ENCODE peak calls at places on chromosomes 12 and 14, in ten cellular contexts. T, B, U, L, O, G, Z, R, X and M are unnamed samples. For H3K27me3, the result is how much of the 10 kb centered on the place peaks cover.

GRCh38 chr12:100215209-100215608 is 14.6 kb downstream of the ACTR6 start:
- DNase-seq in T (no peak), B (no peak), U (no peak), L (no peak), O (no peak), G (no peak), Z (no peak), R (no peak), X (no peak), M (no peak)

GRCh38 chr12:26691234-26691970 is 141.6 kb downstream of the ITPR2 start:
- DNase-seq in T (no peak), B (peak), U (no peak), L (peak), O (peak), G (no peak), Z (no peak), R (peak), X (peak), M (no peak)

GRCh38 chr12:87274594-87275245 is 754.5 kb downstream of the C12orf50 start:
- DNase-seq in T (no peak), B (no peak), U (no peak), L (peak), O (peak), G (no peak), Z (no peak), R (peak), X (peak), M (no peak)

GRCh38 chr14:21074398-21075272 is 4.5 kb downstream of the ARHGEF40 start:
- DNase-seq in T (no peak), B (no peak), U (no peak), L (no peak), O (no peak), G (no peak), Z (no peak), R (no peak), X (no peak), M (no peak)

GRCh38 chr12:90441431-90441830 is 513.5 kb downstream of the CCER1 start:
- DNase-seq in T (no peak), B (no peak), U (no peak), L (no peak), O (no peak), G (no peak), Z (no peak), R (no peak), X (no peak), M (no peak)

GRCh38 chr12:48184549-48184922 is 1.1 kb downstream of the CCDC184 start:
- DNase-seq in T (no peak), B (no peak), U (no peak), L (no peak), O (no peak), G (no peak), Z (no peak), R (no peak), X (no peak), M (no peak)

GRCh38 chr14:36820111-36820709 is 158.6 kb downstream of the PAX9 start:
- DNase-seq in T (no peak), B (no peak), U (no peak), L (no peak), O (no peak), G (no peak), Z (no peak), R (no peak), X (peak), M (no peak)

GRCh38 chr14:68076451-68076850 is 256.9 kb downstream of the RAD51B start:
- DNase-seq in T (no peak), B (no peak), U (no peak), L (no peak), O (no peak), G (no peak), Z (no peak), R (no peak), X (peak), M (no peak)

GRCh38 chr12:30415777-30416176 is 279.9 kb downstream of the IPO8 start:
- DNase-seq in T (no peak), B (no peak), U (no peak), L (no peak), O (no peak), G (no peak), Z (no peak), R (no peak), X (no peak), M (no peak)

GRCh38 chr12:11437966-11438365 is 42.6 kb upstream of the PRB2 start:
- DNase-seq in T (no peak), B (no peak), U (no peak), L (no peak), O (no peak), G (no peak), Z (no peak), R (no peak), X (no peak), M (no peak)

GRCh38 chr12:132478845-132479244 is 11.1 kb upstream of the FBRSL1 start:
- DNase-seq in T (no peak), B (no peak), U (no peak), L (no peak), O (no peak), G (no peak), Z (no peak), R (no peak), X (peak), M (no peak)

GRCh38 chr14:89000007-89000942 is 175.8 kb downstream of the TTC8 start:
- DNase-seq in T (peak), B (no peak), U (peak), L (peak), O (peak), G (no peak), Z (peak), R (peak), X (peak), M (no peak)

GRCh38 chr12:109524466-109525278 is 47.2 kb downstream of the UBE3B start:
- DNase-seq in T (no peak), B (no peak), U (no peak), L (no peak), O (no peak), G (no peak), Z (peak), R (no peak), X (no peak), M (no peak)

GRCh38 chr12:40907115-40907521 is 214.9 kb downstream of the CNTN1 start:
- DNase-seq in T (no peak), B (no peak), U (no peak), L (no peak), O (no peak), G (no peak), Z (no peak), R (peak), X (peak), M (peak)

GRCh38 chr12:18430425-18431048 is 169.2 kb downstream of the PIK3C2G start:
- DNase-seq in T (peak), B (peak), U (peak), L (peak), O (peak), G (no peak), Z (no peak), R (peak), X (peak), M (no peak)

GRCh38 chr12:107525063-107525718 is 160.4 kb upstream of the PWP1 start:
- DNase-seq in T (no peak), B (no peak), U (no peak), L (no peak), O (no peak), G (no peak), Z (no peak), R (no peak), X (no peak), M (no peak)

GRCh38 chr14:50980451-50980850 is 36.2 kb upstream of the PYGL start:
- DNase-seq in T (no peak), B (no peak), U (no peak), L (no peak), O (no peak), G (no peak), Z (no peak), R (no peak), X (no peak), M (no peak)
- H3K27me3 ChIP-seq in T (under half), B (under half), U (under half), L (under half), O (under half), G (under half), Z (under half), R (under half), X (under half), M (under half)

GRCh38 chr12:2481346-2481745 is 313.4 kb upstream of the FKBP4 start:
- DNase-seq in T (no peak), B (no peak), U (no peak), L (no peak), O (no peak), G (no peak), Z (no peak), R (no peak), X (no peak), M (no peak)
- H3K27me3 ChIP-seq in T (under half), B (under half), U (under half), L (under half), O (under half), G (under half), Z (under half), R (under half), X (under half), M (under half)

GRCh38 chr14:97281741-97282140 is 484.6 kb downstream of the VRK1 start:
- DNase-seq in T (no peak), B (no peak), U (no peak), L (no peak), O (no peak), G (no peak), Z (no peak), R (no peak), X (no peak), M (no peak)
- H3K27me3 ChIP-seq in T (under half), B (under half), U (under half), L (under half), O (under half), G (under half), Z (under half), R (under half), X (under half), M (under half)

GRCh38 chr14:60648169-60648933 is 926 bp downstream of the SIX1 start:
- DNase-seq in T (no peak), B (no peak), U (no peak), L (peak), O (peak), G (no peak), Z (peak), R (no peak), X (peak), M (peak)

GRCh38 chr14:60650382-60650961 is 1.2 kb upstream of the SIX1 start:
- DNase-seq in T (no peak), B (no peak), U (no peak), L (no peak), O (no peak), G (no peak), Z (no peak), R (no peak), X (peak), M (no peak)

GRCh38 chr14:60647837-60648168 is 1.5 kb downstream of the SIX1 start:
- DNase-seq in T (no peak), B (no peak), U (no peak), L (no peak), O (no peak), G (no peak), Z (no peak), R (no peak), X (no peak), M (no peak)

GRCh38 chr14:60649815-60650381 is 621 bp upstream of the SIX1 start:
- DNase-seq in T (no peak), B (no peak), U (no peak), L (no peak), O (no peak), G (no peak), Z (no peak), R (no peak), X (peak), M (no peak)

DNA sequence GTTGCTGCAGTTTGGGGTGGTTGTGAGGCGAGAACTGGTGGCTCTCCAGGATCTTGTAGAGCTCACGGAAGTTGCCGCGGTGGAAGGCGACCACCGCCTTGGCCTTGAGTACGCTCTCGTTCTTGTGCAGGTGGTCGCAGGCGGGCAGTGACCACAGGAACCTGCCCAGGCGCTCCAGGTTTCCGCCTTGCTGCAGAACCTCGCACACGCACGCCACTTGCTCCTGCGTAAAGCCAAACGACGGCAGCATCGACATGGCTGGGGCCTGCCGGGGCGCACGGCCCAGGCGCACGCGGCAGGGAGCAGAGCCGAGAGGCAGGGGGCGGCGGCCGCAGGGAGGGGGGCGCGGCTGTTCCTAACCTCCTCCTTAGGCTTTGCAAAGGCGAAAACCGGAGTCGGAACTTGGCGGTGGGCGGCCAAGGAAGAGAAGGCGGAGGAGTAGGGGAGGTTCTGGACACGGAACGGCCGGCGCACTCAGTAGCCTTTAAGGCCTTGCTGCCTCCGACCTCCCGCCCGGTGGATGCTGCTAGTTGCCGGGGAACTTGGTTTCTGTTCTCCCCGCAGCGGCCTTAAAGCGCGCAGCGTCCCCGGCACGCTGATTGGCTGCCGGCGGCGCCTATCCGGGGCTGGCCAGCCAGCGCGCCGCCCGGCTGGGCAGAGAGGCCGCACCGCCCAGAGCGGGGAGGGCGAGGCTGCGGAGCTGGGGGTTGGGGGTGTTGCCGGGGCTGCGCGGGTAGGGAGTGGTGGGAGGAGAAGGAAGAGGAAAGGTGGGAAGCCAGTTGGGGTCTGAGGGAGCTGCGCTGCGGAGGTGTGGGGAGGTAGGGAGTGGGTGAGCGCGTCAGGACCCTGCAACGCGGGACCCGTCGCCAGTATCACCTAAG is at the start of gene SIX1:
- DNase-seq in T (peak), B (no peak), U (peak), L (peak), O (peak), G (no peak), Z (peak), R (peak), X (peak), M (peak)
- H3K27me3 ChIP-seq in T (under half), B (under half), U (half or more), L (half or more), O (under half), G (half or more), Z (half or more), R (under half), X (under half), M (under half)

GRCh38 chr14:75986439-75986765 is 839 bp downstream of the IFT43 start:
- DNase-seq in T (no peak), B (no peak), U (no peak), L (peak), O (no peak), G (no peak), Z (no peak), R (no peak), X (no peak), M (no peak)
- H3K27me3 ChIP-seq in T (under half), B (under half), U (under half), L (under half), O (under half), G (under half), Z (under half), R (under half), X (under half), M (under half)

GRCh38 chr14:102923201-102923919 is 897 bp downstream of the AMN start:
- DNase-seq in T (no peak), B (no peak), U (no peak), L (no peak), O (no peak), G (no peak), Z (peak), R (no peak), X (no peak), M (no peak)
- H3K27me3 ChIP-seq in T (under half), B (under half), U (under half), L (half or more), O (under half), G (under half), Z (under half), R (under half), X (under half), M (under half)

GRCh38 chr14:77142289-77142814 is 761 bp upstream of the ZDHHC22 start:
- DNase-seq in T (no peak), B (no peak), U (no peak), L (no peak), O (no peak), G (no peak), Z (no peak), R (no peak), X (no peak), M (no peak)
- H3K27me3 ChIP-seq in T (under half), B (under half), U (under half), L (half or more), O (half or more), G (half or more), Z (half or more), R (half or more), X (half or more), M (under half)

GRCh38 chr14:22416193-22416592 is 172.8 kb downstream of the DAD1 start:
- DNase-seq in T (no peak), B (no peak), U (no peak), L (no peak), O (no peak), G (no peak), Z (no peak), R (no peak), X (no peak), M (no peak)
- H3K27me3 ChIP-seq in T (under half), B (under half), U (under half), L (under half), O (under half), G (under half), Z (under half), R (under half), X (under half), M (under half)

DNA sequence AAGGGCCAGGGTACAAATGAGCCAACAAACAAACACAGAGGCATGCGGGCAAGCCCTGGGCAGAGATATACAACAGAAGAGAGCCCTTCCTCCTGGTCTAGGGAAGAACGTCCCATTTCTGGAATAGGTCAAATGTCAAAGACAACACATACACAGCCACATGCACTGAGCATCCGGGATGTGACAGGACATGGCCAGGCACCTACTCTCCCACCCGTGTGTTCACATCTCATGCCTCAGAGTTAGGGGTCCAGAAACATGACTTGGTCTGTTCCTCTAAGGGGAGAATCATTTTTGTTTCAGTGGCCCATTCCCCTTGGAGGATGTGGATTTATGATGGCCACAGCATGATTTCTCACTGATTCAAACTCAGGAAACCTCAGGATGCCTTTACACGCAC is 801 bp upstream of the ASB2 start:
- DNase-seq in T (no peak), B (no peak), U (no peak), L (no peak), O (no peak), G (no peak), Z (no peak), R (no peak), X (no peak), M (no peak)
- H3K27me3 ChIP-seq in T (under half), B (under half), U (under half), L (under half), O (under half), G (under half), Z (under half), R (under half), X (under half), M (under half)